ENCODE peak calls at places on chromosomes 2 and 18, in seven cellular contexts. J is astrocyte of the hippocampus; E is fibroblast of lung; D is astrocyte of the spinal cord; G is NCI-H526 treated with DMSO at 0.1 percent for 48 hours; P is glutamatergic neuron; M is CD4-positive, alpha-beta T cell. R is an unnamed sample.

GRCh38 chr18:63025251-63025710 is 294.3 kb downstream of the BCL2 start:
- DNase-seq in J (no peak), E (no peak), D (no peak), G (peak), P (peak), M (no peak), R (no peak)

GRCh38 chr2:186695081-186695756 is 1.4 kb downstream of the FAM171B start:
- DNase-seq in J (peak), E (peak), D (peak), G (peak), P (no peak), M (no peak), R (peak)

GRCh38 chr2:30821960-30822359 is 14.7 kb upstream of the CAPN13 start:
- DNase-seq in J (no peak), E (no peak), D (no peak), G (no peak), P (no peak), M (no peak), R (no peak)

GRCh38 chr2:19312949-19313348 is 45.5 kb downstream of the OSR1 start:
- DNase-seq in J (peak), E (peak), D (peak), G (no peak), P (no peak), M (no peak), R (peak)

GRCh38 chr18:13608791-13609552 is 117.4 kb downstream of the FAM210A start:
- DNase-seq in J (no peak), E (no peak), D (no peak), G (no peak), P (no peak), M (peak), R (no peak)

GRCh38 chr2:177165103-177165583 is 47.5 kb upstream of the HNRNPA3 start:
- DNase-seq in J (peak), E (peak), D (peak), G (peak), P (no peak), M (no peak), R (peak)

GRCh38 chr2:24871852-24872323 is 48.1 kb downstream of the ADCY3 start:
- DNase-seq in J (no peak), E (peak), D (peak), G (no peak), P (no peak), M (no peak), R (no peak)

GRCh38 chr2:202377308-202377736 is 1.2 kb downstream of the BMPR2 start:
- DNase-seq in J (peak), E (no peak), D (no peak), G (peak), P (peak), M (no peak), R (peak)

GRCh38 chr2:168515502-168515901 is 59.4 kb downstream of the CERS6 start:
- DNase-seq in J (peak), E (peak), D (peak), G (no peak), P (no peak), M (no peak), R (peak)

GRCh38 chr2:105410554-105410953 is 11.7 kb upstream of the FHL2 start:
- DNase-seq in J (peak), E (no peak), D (peak), G (no peak), P (no peak), M (no peak), R (no peak)

GRCh38 chr2:2691419-2691818 is 360.3 kb upstream of the MYT1L start:
- DNase-seq in J (no peak), E (no peak), D (no peak), G (no peak), P (no peak), M (no peak), R (no peak)

GRCh38 chr2:157559061-157559460 is 69.6 kb downstream of the ACVR1C start:
- DNase-seq in J (peak), E (no peak), D (peak), G (no peak), P (no peak), M (no peak), R (peak)

GRCh38 chr2:43097650-43098049 is 128.8 kb downstream of the ZFP36L2 start:
- DNase-seq in J (no peak), E (no peak), D (no peak), G (no peak), P (no peak), M (no peak), R (no peak)

GRCh38 chr18:389658-390357 is 110.7 kb downstream of the COLEC12 start:
- DNase-seq in J (peak), E (peak), D (peak), G (no peak), P (no peak), M (no peak), R (no peak)

GRCh38 chr18:65227970-65228369 is 522.8 kb upstream of the CDH7 start:
- DNase-seq in J (no peak), E (no peak), D (no peak), G (no peak), P (no peak), M (no peak), R (no peak)

GRCh38 chr2:30197570-30197969 is 33.8 kb upstream of the LBH start:
- DNase-seq in J (no peak), E (no peak), D (no peak), G (no peak), P (no peak), M (no peak), R (no peak)

GRCh38 chr18:6558770-6559169 is 144.1 kb upstream of the L3MBTL4 start:
- DNase-seq in J (no peak), E (no peak), D (no peak), G (no peak), P (no peak), M (no peak), R (no peak)

GRCh38 chr2:207337234-207338219 is 171.8 kb upstream of the KLF7 start:
- DNase-seq in J (peak), E (peak), D (peak), G (no peak), P (no peak), M (no peak), R (peak)

GRCh38 chr2:120847700-120848321 is 112.1 kb downstream of the GLI2 start:
- DNase-seq in J (no peak), E (peak), D (peak), G (no peak), P (peak), M (no peak), R (no peak)

GRCh38 chr2:33673937-33674336 is 74.8 kb upstream of the FAM98A start:
- DNase-seq in J (peak), E (peak), D (peak), G (peak), P (no peak), M (no peak), R (no peak)